ENCODE peak calls at places on chromosome 17, in six cellular contexts. A, F, H, E, R and Y are unnamed samples.

GRCh38 chr17:66540131-66540781 is 237.8 kb downstream of the PRKCA start:
- DNase-seq in H (peak), R (peak), F (peak), E (no peak), A (peak), Y (no peak)

GRCh38 chr17:73340093-73340596 is 28.3 kb upstream of the CDC42EP4 start:
- DNase-seq in H (no peak), A (peak), E (no peak), F (peak), R (peak), Y (no peak)

GRCh38 chr17:13561606-13562270 is 40.0 kb downstream of the HS3ST3A1 start:
- DNase-seq in E (no peak), A (no peak), H (no peak), R (no peak), F (no peak), Y (no peak)

GRCh38 chr17:57988301-57989010 is 402 bp upstream of the VEZF1 start:
- DNase-seq in H (peak), F (peak), E (peak), R (peak), A (no peak), Y (peak)

GRCh38 chr17:44589316-44590071 is 32.2 kb downstream of the FZD2 start:
- DNase-seq in A (no peak), E (no peak), R (peak), H (no peak), F (peak), Y (no peak)

GRCh38 chr17:37551788-37552187 is 57.4 kb downstream of the SYNRG start:
- DNase-seq in F (peak), H (no peak), R (peak), A (no peak), E (no peak), Y (no peak)

GRCh38 chr17:62648247-62648953 is 20.9 kb downstream of the MRC2 start:
- DNase-seq in A (no peak), R (peak), H (peak), F (no peak), E (no peak), Y (no peak)

GRCh38 chr17:41367426-41368075 is 2.1 kb downstream of the KRT33B start:
- DNase-seq in A (no peak), R (peak), E (no peak), H (no peak), F (peak), Y (no peak)

GRCh38 chr17:14202388-14203166 is 34.1 kb downstream of the CDRT15 start:
- DNase-seq in R (no peak), E (no peak), F (no peak), A (no peak), H (no peak), Y (no peak)

GRCh38 chr17:28908640-28909098 is 5.8 kb upstream of the DHRS13 start:
- DNase-seq in E (no peak), A (peak), F (peak), R (peak), H (peak), Y (no peak)

GRCh38 chr17:68431661-68432071 is 25.6 kb downstream of the WIPI1 start:
- DNase-seq in R (peak), E (peak), A (peak), H (no peak), F (no peak), Y (no peak)

GRCh38 chr17:68004201-68004600 is 7.9 kb upstream of the C17orf58 start:
- DNase-seq in H (no peak), A (no peak), F (no peak), E (no peak), R (no peak), Y (no peak)

GRCh38 chr17:41797377-41797776 is 10.9 kb upstream of the JUP start:
- DNase-seq in R (no peak), H (no peak), F (no peak), A (no peak), E (no peak), Y (no peak)

GRCh38 chr17:77306048-77306789 is 165.4 kb downstream of the SEC14L1 start:
- DNase-seq in H (no peak), F (no peak), R (no peak), E (no peak), A (no peak), Y (no peak)

GRCh38 chr17:83012873-83013778 is 66.3 kb upstream of the METRNL start:
- DNase-seq in H (no peak), F (peak), E (no peak), A (no peak), R (peak), Y (peak)

GRCh38 chr17:76844485-76844829 is 23.7 kb upstream of the MGAT5B start:
- DNase-seq in F (no peak), A (no peak), H (no peak), R (no peak), E (no peak), Y (no peak)

GRCh38 chr17:79907855-79908254 is 68.6 kb upstream of the CBX4 start:
- DNase-seq in E (no peak), A (no peak), F (peak), H (no peak), R (peak), Y (no peak)

GRCh38 chr17:13833921-13834320 is 232.2 kb upstream of the HS3ST3A1 start:
- DNase-seq in F (peak), H (no peak), A (no peak), R (peak), E (no peak), Y (no peak)

GRCh38 chr17:11589706-11590105 is 8.6 kb upstream of the DNAH9 start:
- DNase-seq in R (no peak), E (no peak), F (no peak), A (no peak), H (no peak), Y (no peak)

GRCh38 chr17:31318298-31319190 is 2.9 kb downstream of the EVI2A start:
- DNase-seq in R (peak), E (no peak), H (peak), A (no peak), F (peak), Y (no peak)

GRCh38 chr17:33142703-33143299 is 150.3 kb downstream of the ASIC2 start:
- DNase-seq in H (no peak), R (peak), F (peak), A (no peak), E (no peak), Y (peak)

GRCh38 chr17:14926526-14927122 is 338.5 kb downstream of the PMP22 start:
- DNase-seq in A (peak), H (no peak), R (peak), F (peak), E (peak), Y (peak)

GRCh38 chr17:77375108-77375507 is 234.3 kb downstream of the SEC14L1 start:
- DNase-seq in E (no peak), R (no peak), F (no peak), A (no peak), H (no peak), Y (no peak)

GRCh38 chr17:39547713-39548478 is 59.8 kb downstream of the NEUROD2 start:
- DNase-seq in R (no peak), F (peak), A (peak), H (peak), E (peak), Y (peak)
- TF ChIP-seq CTCF in R (peak), F (peak), A (peak), H (peak), E (peak), Y (peak)

DNA sequence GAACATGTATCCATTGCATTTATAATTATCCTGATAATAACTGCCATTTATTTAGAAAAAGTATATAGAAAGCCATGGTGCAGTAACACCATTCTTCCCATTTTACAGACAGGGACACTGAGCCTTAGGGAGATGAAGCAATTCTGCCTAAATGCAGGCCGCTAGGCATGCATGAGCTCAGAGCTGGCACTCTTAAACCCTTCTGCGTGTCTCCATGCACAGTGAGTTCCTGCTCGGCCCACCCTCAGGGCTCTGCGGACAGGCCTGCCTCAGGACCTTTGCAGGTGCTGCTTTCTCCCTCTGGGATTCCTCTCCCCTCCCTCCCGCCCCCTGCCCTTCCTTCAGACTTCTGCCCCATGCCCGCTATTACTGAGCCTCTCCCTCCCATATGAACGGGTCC is 54.3 kb upstream of the WSB1 start:
- DNase-seq in F (no peak), R (no peak), H (no peak), A (no peak), E (no peak), Y (no peak)
- TF ChIP-seq CTCF in F (no peak), R (no peak), H (no peak), A (no peak), E (no peak), Y (no peak)

DNA sequence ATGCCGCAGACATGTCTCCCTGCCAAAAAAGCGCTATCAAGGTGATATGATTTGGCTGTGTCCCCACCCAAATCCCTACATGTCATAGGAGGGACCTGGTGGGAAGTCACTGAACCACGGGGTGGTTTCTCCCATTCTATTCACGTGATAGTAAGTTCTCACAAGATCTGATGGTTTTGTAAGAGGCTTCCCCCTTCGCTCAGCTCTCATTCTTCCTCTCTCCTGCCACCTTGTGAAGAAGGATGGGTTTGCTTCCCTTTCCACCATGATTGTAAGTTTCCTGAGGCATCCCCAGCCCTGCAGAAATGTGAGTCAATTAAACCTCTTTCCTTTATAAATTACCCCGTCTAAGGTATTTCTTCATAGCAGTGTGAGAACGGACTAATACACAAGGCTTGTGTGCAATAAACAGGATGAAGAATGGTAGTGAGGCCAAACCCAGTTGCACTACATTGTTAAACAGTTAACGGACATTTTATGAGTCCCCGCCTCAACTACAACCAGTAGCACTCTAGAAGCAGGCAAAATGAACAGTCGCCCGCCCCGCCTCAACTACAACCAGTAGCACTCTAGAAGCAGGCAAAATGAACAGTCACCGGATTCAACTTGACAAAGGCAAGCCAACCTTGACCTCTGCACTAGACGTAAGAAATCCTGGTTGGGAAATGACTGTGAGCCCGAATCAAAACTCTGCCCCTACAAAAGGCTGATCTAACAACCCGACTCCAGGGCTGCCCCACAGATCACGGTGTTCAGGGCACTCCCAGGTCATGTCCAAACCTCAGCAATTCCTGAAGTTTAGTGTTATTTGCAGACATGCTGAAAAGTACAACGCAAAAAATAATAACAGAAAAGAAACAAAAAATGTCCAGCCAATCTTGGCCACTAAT is 26.3 kb downstream of the VPS53 start:
- DNase-seq in H (no peak), A (peak), R (peak), E (no peak), F (peak), Y (no peak)
- TF ChIP-seq CTCF in H (peak), A (peak), R (peak), E (no peak), F (peak), Y (no peak)

GRCh38 chr17:75832164-75832651 is 12.0 kb downstream of the UNC13D start:
- DNase-seq in H (no peak), A (no peak), E (no peak), F (peak), R (peak), Y (peak)

GRCh38 chr17:75829747-75830146 is 14.5 kb downstream of the UNC13D start:
- DNase-seq in H (no peak), F (no peak), R (no peak), A (no peak), E (no peak), Y (no peak)

GRCh38 chr17:75828741-75829140 is 15.5 kb downstream of the UNC13D start:
- DNase-seq in E (no peak), H (no peak), R (no peak), F (no peak), A (no peak), Y (no peak)

GRCh38 chr17:75831032-75831567 is 13.1 kb downstream of the UNC13D start:
- DNase-seq in F (no peak), H (no peak), E (no peak), A (no peak), R (no peak), Y (no peak)

DNA sequence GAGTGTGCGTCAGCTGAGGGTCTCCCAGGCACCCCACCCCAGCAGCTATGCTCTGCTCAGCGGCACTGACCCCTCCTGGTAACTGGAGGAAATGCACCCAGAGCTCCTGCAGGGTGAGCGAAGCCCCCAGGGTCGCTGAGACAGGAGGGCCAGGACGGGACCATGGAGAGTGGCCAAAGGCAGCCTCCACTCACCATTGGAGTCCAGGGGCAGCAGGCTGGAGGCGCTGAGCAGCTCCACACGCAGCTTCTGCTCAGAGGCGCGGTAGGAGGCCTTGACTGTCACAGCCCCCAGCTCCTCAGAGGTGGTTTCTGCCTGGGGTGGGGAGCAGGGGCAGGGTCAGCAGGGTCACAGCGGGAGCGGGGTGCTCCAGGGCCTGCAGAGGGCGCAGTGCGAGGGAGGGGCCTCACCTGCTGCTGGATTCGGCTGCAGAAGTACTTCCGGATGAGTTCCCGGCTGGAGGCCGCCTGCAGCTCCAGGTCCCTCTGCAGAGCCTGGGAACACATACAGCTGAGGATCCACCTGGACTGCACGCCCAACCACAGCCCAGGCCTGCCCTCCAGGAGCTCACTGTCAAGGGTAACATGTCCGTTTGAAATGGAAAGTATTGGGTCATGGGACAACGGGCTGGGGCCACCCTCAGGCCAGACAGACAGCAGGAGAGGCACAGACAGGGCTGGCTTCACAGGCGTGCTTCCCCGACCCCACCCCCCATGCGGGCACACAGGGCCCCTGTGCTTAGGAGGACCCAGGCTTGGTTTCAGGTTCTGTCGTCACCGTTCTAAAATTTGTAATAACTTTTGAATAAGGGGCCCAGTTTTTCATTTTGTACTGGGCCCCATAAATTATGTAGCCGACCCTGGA is 13.8 kb downstream of the UNC13D start:
- DNase-seq in R (no peak), F (no peak), A (no peak), H (no peak), E (peak), Y (peak)
- TF ChIP-seq CTCF in R (peak), F (peak), A (peak), H (peak), E (peak), Y (peak)

DNA sequence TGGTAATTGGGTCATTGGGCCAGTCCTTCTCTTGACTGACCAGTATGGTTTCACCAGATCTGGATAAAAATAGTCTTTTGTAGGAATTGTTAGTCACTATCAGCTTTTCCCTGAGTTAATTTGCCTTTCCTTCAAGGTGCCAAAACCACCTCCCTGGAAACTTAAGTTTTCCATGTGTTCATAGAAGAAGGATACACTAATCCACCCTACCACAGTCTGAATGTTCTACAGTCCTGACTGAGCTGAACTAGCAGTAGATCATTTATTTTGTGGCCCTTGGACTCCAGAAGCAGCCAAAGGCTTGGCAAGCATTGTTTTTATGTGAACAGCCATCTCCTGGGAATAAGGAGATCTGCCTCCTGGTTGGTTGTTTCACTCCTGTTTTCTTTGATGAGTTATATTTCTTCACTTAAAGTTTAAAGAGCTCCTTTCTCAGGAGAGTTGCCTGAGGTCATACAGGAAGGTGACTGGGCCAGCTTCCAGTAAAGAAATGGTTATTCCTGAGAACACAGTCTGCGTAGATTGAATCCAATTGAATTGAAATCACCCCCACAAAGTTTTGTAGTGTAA is 634.6 kb upstream of the SOX9 start:
- DNase-seq in A (no peak), E (no peak), H (no peak), F (peak), R (no peak), Y (no peak)
- TF ChIP-seq CTCF in A (no peak), E (no peak), H (no peak), F (no peak), R (no peak), Y (no peak)